ENCODE peak calls at places on chromosomes 16 and 17, in five cellular contexts. One of them, this sample, is unnamed.

GRCh38 chr17:696412-696811 is 18.2 kb downstream of the VPS53 start:
- DNase-seq in dorsolateral prefrontal cortex: no peak
- DNase-seq in activated B cell treated with CpG ODN at 0.5 μM for 24 hours: no peak
- DNase-seq in GM12878: no peak
- DNase-seq in GM12865: no peak
- DNase-seq in this sample: no peak

GRCh38 chr17:60107526-60108257 is 29.0 kb upstream of the HEATR6 start:
- DNase-seq in dorsolateral prefrontal cortex: no peak
- DNase-seq in activated B cell treated with CpG ODN at 0.5 μM for 24 hours: no peak
- DNase-seq in GM12865: no peak
- DNase-seq in GM12878: no peak
- DNase-seq in this sample: no peak

GRCh38 chr17:56867948-56868376 is 34.0 kb downstream of the DGKE start:
- DNase-seq in GM12878: no peak
- DNase-seq in GM12865: no peak
- DNase-seq in activated B cell treated with CpG ODN at 0.5 μM for 24 hours: no peak
- DNase-seq in dorsolateral prefrontal cortex: no peak
- DNase-seq in this sample: no peak

GRCh38 chr17:78307887-78308633 is 51.8 kb downstream of the SOCS3 start:
- DNase-seq in GM12865: no peak
- DNase-seq in GM12878: no peak
- DNase-seq in activated B cell treated with CpG ODN at 0.5 μM for 24 hours: no peak
- DNase-seq in dorsolateral prefrontal cortex: no peak
- DNase-seq in this sample: no peak

GRCh38 chr17:59769891-59770290 is 62.4 kb downstream of the VMP1 start:
- DNase-seq in activated B cell treated with CpG ODN at 0.5 μM for 24 hours: no peak
- DNase-seq in dorsolateral prefrontal cortex: no peak
- DNase-seq in GM12865: no peak
- DNase-seq in GM12878: no peak
- DNase-seq in this sample: no peak

GRCh38 chr17:45029096-45029495 is 22.3 kb downstream of the DCAKD start:
- DNase-seq in activated B cell treated with CpG ODN at 0.5 μM for 24 hours: no peak
- DNase-seq in GM12878: no peak
- DNase-seq in dorsolateral prefrontal cortex: no peak
- DNase-seq in GM12865: peak; percentile 32
- DNase-seq in this sample: no peak

GRCh38 chr16:67114793-67115192 is 5.1 kb downstream of the PHAF1 start:
- DNase-seq in activated B cell treated with CpG ODN at 0.5 μM for 24 hours: no peak
- DNase-seq in GM12865: no peak
- DNase-seq in GM12878: no peak
- DNase-seq in dorsolateral prefrontal cortex: no peak
- DNase-seq in this sample: no peak

GRCh38 chr16:78742501-78743283 is 643.2 kb downstream of the WWOX start:
- DNase-seq in GM12878: peak; percentile 83
- DNase-seq in dorsolateral prefrontal cortex: no peak
- DNase-seq in activated B cell treated with CpG ODN at 0.5 μM for 24 hours: peak; percentile 36
- DNase-seq in GM12865: peak; percentile 87
- DNase-seq in this sample: peak; percentile 55

GRCh38 chr16:15788846-15789239 is 68.0 kb downstream of the MYH11 start:
- DNase-seq in activated B cell treated with CpG ODN at 0.5 μM for 24 hours: no peak
- DNase-seq in GM12878: no peak
- DNase-seq in dorsolateral prefrontal cortex: no peak
- DNase-seq in GM12865: no peak
- DNase-seq in this sample: no peak

GRCh38 chr16:85037721-85038120 is 10.1 kb downstream of the KIAA0513 start:
- DNase-seq in dorsolateral prefrontal cortex: no peak
- DNase-seq in GM12878: no peak
- DNase-seq in GM12865: no peak
- DNase-seq in activated B cell treated with CpG ODN at 0.5 μM for 24 hours: no peak
- DNase-seq in this sample: no peak

GRCh38 chr17:49575524-49576120 is at the start of gene NXPH3:
- DNase-seq in GM12878: no peak
- DNase-seq in activated B cell treated with CpG ODN at 0.5 μM for 24 hours: peak; percentile 56
- DNase-seq in GM12865: peak; percentile 67
- DNase-seq in dorsolateral prefrontal cortex: peak; percentile 45
- DNase-seq in this sample: peak; percentile 50

GRCh38 chr17:81386646-81387234 is 8.5 kb upstream of the BAHCC1 start:
- DNase-seq in activated B cell treated with CpG ODN at 0.5 μM for 24 hours: peak; percentile 39
- DNase-seq in GM12865: no peak
- DNase-seq in GM12878: no peak
- DNase-seq in dorsolateral prefrontal cortex: peak; percentile 76
- DNase-seq in this sample: no peak

GRCh38 chr17:14950216-14950615 is 314.9 kb downstream of the PMP22 start:
- DNase-seq in activated B cell treated with CpG ODN at 0.5 μM for 24 hours: no peak
- DNase-seq in GM12865: no peak
- DNase-seq in dorsolateral prefrontal cortex: no peak
- DNase-seq in GM12878: no peak
- DNase-seq in this sample: no peak

GRCh38 chr16:31467151-31467550 is 4.8 kb upstream of the TGFB1I1 start:
- DNase-seq in GM12865: no peak
- DNase-seq in dorsolateral prefrontal cortex: no peak
- DNase-seq in GM12878: no peak
- DNase-seq in activated B cell treated with CpG ODN at 0.5 μM for 24 hours: no peak
- DNase-seq in this sample: no peak

GRCh38 chr16:54957403-54957802 is 26.7 kb downstream of the IRX5 start:
- DNase-seq in dorsolateral prefrontal cortex: no peak
- DNase-seq in GM12878: no peak
- DNase-seq in activated B cell treated with CpG ODN at 0.5 μM for 24 hours: no peak
- DNase-seq in GM12865: peak; percentile 41
- DNase-seq in this sample: no peak

GRCh38 chr17:57634713-57635465 is 110.2 kb downstream of the CCDC182 start:
- DNase-seq in dorsolateral prefrontal cortex: no peak
- DNase-seq in GM12865: no peak
- DNase-seq in activated B cell treated with CpG ODN at 0.5 μM for 24 hours: no peak
- DNase-seq in GM12878: no peak
- DNase-seq in this sample: no peak

GRCh38 chr16:64147941-64148340 is 973.9 kb downstream of the CDH11 start:
- DNase-seq in GM12878: no peak
- DNase-seq in GM12865: no peak
- DNase-seq in activated B cell treated with CpG ODN at 0.5 μM for 24 hours: no peak
- DNase-seq in dorsolateral prefrontal cortex: no peak
- DNase-seq in this sample: no peak

GRCh38 chr16:64153718-64154117 is 968.1 kb downstream of the CDH11 start:
- DNase-seq in dorsolateral prefrontal cortex: no peak
- DNase-seq in activated B cell treated with CpG ODN at 0.5 μM for 24 hours: no peak
- DNase-seq in GM12865: no peak
- DNase-seq in GM12878: no peak
- DNase-seq in this sample: no peak

GRCh38 chr16:64150193-64150592 is 971.7 kb downstream of the CDH11 start:
- DNase-seq in activated B cell treated with CpG ODN at 0.5 μM for 24 hours: no peak
- DNase-seq in GM12878: no peak
- DNase-seq in GM12865: no peak
- DNase-seq in dorsolateral prefrontal cortex: no peak
- DNase-seq in this sample: no peak

DNA sequence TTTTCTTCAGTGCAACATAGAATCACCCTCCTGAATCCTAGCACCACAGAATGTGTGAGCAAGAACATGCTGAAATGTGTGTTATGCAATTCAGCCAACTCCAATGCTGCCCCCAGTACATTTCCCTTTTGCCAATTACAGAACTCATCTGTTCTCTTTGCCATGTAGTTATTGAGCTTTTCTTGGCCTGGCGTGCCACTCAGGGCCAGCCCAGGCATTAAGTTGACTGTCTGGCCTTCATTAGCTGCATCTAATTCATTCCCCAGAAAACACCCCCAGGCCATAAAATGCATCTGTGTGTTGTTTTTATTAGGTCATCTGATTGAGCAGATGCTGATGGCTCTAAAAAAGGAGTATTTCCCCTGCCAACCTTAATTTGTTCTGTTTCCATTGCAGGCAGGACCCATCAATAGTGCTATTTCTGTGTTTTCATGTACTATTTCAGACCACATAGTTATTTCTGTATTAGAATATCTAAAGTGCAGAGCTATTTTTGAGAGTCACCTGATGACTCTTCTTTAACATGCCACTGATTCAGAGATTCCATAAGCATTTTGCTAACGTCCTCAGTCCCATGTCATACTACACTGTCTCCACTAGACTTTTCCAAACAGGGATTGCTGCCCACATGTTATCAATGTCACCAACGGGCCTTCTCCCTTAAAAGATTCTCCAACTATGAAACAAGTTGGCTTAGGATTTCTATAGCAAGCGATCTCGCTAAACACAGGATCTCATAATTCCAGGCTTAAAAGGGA is 969.7 kb downstream of the CDH11 start:
- DNase-seq in activated B cell treated with CpG ODN at 0.5 μM for 24 hours: no peak
- DNase-seq in GM12865: no peak
- DNase-seq in dorsolateral prefrontal cortex: no peak
- DNase-seq in GM12878: no peak
- DNase-seq in this sample: no peak
- TF ChIP-seq CTCF in activated B cell treated with CpG ODN at 0.5 μM for 24 hours: no peak
- TF ChIP-seq CTCF in GM12865: no peak
- TF ChIP-seq CTCF in dorsolateral prefrontal cortex: no peak
- TF ChIP-seq CTCF in GM12878: no peak
- TF ChIP-seq CTCF in this sample: no peak

GRCh38 chr17:17681187-17681743 is at the start of gene RAI1:
- DNase-seq in GM12878: no peak
- DNase-seq in GM12865: peak; percentile 87
- DNase-seq in dorsolateral prefrontal cortex: peak; percentile 72
- DNase-seq in activated B cell treated with CpG ODN at 0.5 μM for 24 hours: peak; percentile 84
- DNase-seq in this sample: peak; percentile 82
- TF ChIP-seq CTCF in GM12878: peak; percentile 48
- TF ChIP-seq CTCF in GM12865: peak; percentile 69
- TF ChIP-seq CTCF in dorsolateral prefrontal cortex: peak; percentile 70
- TF ChIP-seq CTCF in activated B cell treated with CpG ODN at 0.5 μM for 24 hours: no peak
- TF ChIP-seq CTCF in this sample: peak; percentile 62

GRCh38 chr16:58563775-58564174 is 48.5 kb downstream of the SETD6 start:
- DNase-seq in dorsolateral prefrontal cortex: no peak
- DNase-seq in GM12878: no peak
- DNase-seq in activated B cell treated with CpG ODN at 0.5 μM for 24 hours: no peak
- DNase-seq in GM12865: no peak
- DNase-seq in this sample: no peak
- TF ChIP-seq CTCF in dorsolateral prefrontal cortex: no peak
- TF ChIP-seq CTCF in GM12878: no peak
- TF ChIP-seq CTCF in activated B cell treated with CpG ODN at 0.5 μM for 24 hours: no peak
- TF ChIP-seq CTCF in GM12865: no peak
- TF ChIP-seq CTCF in this sample: no peak

DNA sequence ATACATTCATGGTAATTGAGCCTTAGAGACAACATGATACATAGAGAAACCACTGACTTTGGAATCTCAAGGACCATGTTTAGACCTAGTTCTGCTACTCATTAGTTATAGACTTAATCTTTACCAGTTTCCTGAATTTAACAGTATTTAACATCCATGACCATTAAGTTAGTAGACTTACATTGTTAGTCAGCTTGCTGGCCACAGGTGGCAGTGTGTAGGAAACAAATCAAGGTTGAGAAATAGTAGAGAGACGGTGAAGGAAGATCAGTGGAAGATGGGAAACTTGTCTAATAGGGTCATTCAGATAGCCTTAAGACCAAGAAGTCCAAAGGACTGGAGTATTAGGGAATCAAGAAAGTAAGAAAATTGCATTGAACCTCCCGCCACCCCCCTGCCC is 31.0 kb downstream of the OMG start:
- DNase-seq in activated B cell treated with CpG ODN at 0.5 μM for 24 hours: no peak
- DNase-seq in dorsolateral prefrontal cortex: no peak
- DNase-seq in GM12878: no peak
- DNase-seq in GM12865: peak; percentile 8
- DNase-seq in this sample: no peak
- TF ChIP-seq CTCF in activated B cell treated with CpG ODN at 0.5 μM for 24 hours: no peak
- TF ChIP-seq CTCF in dorsolateral prefrontal cortex: no peak
- TF ChIP-seq CTCF in GM12878: peak; percentile 21
- TF ChIP-seq CTCF in GM12865: peak; percentile 33
- TF ChIP-seq CTCF in this sample: no peak

GRCh38 chr16:11254913-11255736 is 879 bp downstream of the SOCS1 start:
- DNase-seq in dorsolateral prefrontal cortex: no peak
- DNase-seq in GM12865: peak; percentile 83
- DNase-seq in GM12878: no peak
- DNase-seq in activated B cell treated with CpG ODN at 0.5 μM for 24 hours: peak; percentile 61
- DNase-seq in this sample: peak; percentile 60
- TF ChIP-seq CTCF in dorsolateral prefrontal cortex: no peak
- TF ChIP-seq CTCF in GM12865: peak; percentile 28
- TF ChIP-seq CTCF in GM12878: no peak
- TF ChIP-seq CTCF in activated B cell treated with CpG ODN at 0.5 μM for 24 hours: no peak
- TF ChIP-seq CTCF in this sample: no peak

GRCh38 chr17:40843242-40843641 is 20.8 kb upstream of the KRT10 start:
- DNase-seq in dorsolateral prefrontal cortex: no peak
- DNase-seq in GM12878: no peak
- DNase-seq in GM12865: no peak
- DNase-seq in activated B cell treated with CpG ODN at 0.5 μM for 24 hours: no peak
- DNase-seq in this sample: no peak
- TF ChIP-seq CTCF in dorsolateral prefrontal cortex: no peak
- TF ChIP-seq CTCF in GM12878: no peak
- TF ChIP-seq CTCF in GM12865: no peak
- TF ChIP-seq CTCF in activated B cell treated with CpG ODN at 0.5 μM for 24 hours: no peak
- TF ChIP-seq CTCF in this sample: no peak

GRCh38 chr16:3021449-3022207 is 1.5 kb downstream of the TNFRSF12A start:
- DNase-seq in dorsolateral prefrontal cortex: peak; percentile 65
- DNase-seq in GM12865: peak; percentile 72
- DNase-seq in GM12878: no peak
- DNase-seq in activated B cell treated with CpG ODN at 0.5 μM for 24 hours: peak; percentile 72
- DNase-seq in this sample: peak; percentile 70
- TF ChIP-seq CTCF in dorsolateral prefrontal cortex: no peak
- TF ChIP-seq CTCF in GM12865: peak; percentile 39
- TF ChIP-seq CTCF in GM12878: peak; percentile 49
- TF ChIP-seq CTCF in activated B cell treated with CpG ODN at 0.5 μM for 24 hours: no peak
- TF ChIP-seq CTCF in this sample: peak; percentile 11

This sample was measured in natural killer cell.